ENCODE peak calls at places on chromosomes 4 and X, in seven cellular contexts. U is H1, M is K562, H is HEK293T, I is HepG2, J is HCT116, O is GM12878. T is an unnamed sample.

GRCh38 chrX:88612870-88613329 is 134.1 kb upstream of the CPXCR1 start:
- DNase-seq in U (no peak), M (no peak), H (no peak), I (peak; percentile 1), J (no peak), O (no peak), T (no peak)

GRCh38 chrX:68185161-68185560 is 248.1 kb downstream of the OPHN1 start:
- DNase-seq in U (no peak), M (no peak), H (no peak), I (no peak), J (no peak), O (no peak), T (no peak)

GRCh38 chr4:146486565-146486964 is 35.2 kb downstream of the SLC10A7 start:
- DNase-seq in U (no peak), M (no peak), H (no peak), I (no peak), J (no peak), O (peak; percentile 28), T (no peak)

GRCh38 chr4:75886104-75886503 is 16.1 kb downstream of the PPEF2 start:
- DNase-seq in U (no peak), M (no peak), H (no peak), I (no peak), J (no peak), O (no peak), T (peak; percentile 18)

GRCh38 chr4:161002386-161002785 is 1161.4 kb downstream of the FSTL5 start:
- DNase-seq in U (no peak), M (no peak), H (no peak), I (no peak), J (no peak), O (no peak), T (no peak)

GRCh38 chr4:102789317-102789717 is 28.5 kb upstream of the MANBA start:
- DNase-seq in U (no peak), M (no peak), H (no peak), I (no peak), J (no peak), O (no peak), T (no peak)

GRCh38 chr4:154004450-154004849 is 215.6 kb upstream of the SFRP2 start:
- DNase-seq in U (no peak), M (no peak), H (no peak), I (no peak), J (no peak), O (no peak), T (no peak)

GRCh38 chr4:70992354-70992753 is 1.1 kb upstream of the DCK start:
- DNase-seq in U (no peak), M (peak; percentile 57), H (no peak), I (no peak), J (peak; percentile 23), O (no peak), T (peak; percentile 21)

GRCh38 chrX:1397441-1397840 is 5.5 kb upstream of the SLC25A6 start:
- DNase-seq in U (no peak), M (no peak), H (no peak), I (no peak), J (no peak), O (no peak), T (no peak)

GRCh38 chr4:41539711-41540110 is 1.8 kb downstream of the LIMCH1 start:
- DNase-seq in U (no peak), M (no peak), H (no peak), I (no peak), J (no peak), O (no peak), T (no peak)

GRCh38 chrX:28058906-28059305 is 77.7 kb upstream of the DCAF8L1 start:
- DNase-seq in U (no peak), M (no peak), H (no peak), I (no peak), J (no peak), O (no peak), T (no peak)

GRCh38 chr4:138915725-138916124 is 99.9 kb upstream of the NOCT start:
- DNase-seq in U (no peak), M (no peak), H (no peak), I (no peak), J (no peak), O (no peak), T (no peak)

GRCh38 chr4:42280327-42281095 is 116.8 kb upstream of the SHISA3 start:
- DNase-seq in U (no peak), M (peak; percentile 47), H (peak; percentile 47), I (no peak), J (peak; percentile 35), O (no peak), T (peak; percentile 35)

GRCh38 chrX:97605271-97605670 is 721.6 kb downstream of the RPA4 start:
- DNase-seq in U (no peak), M (no peak), H (no peak), I (no peak), J (no peak), O (no peak), T (no peak)

GRCh38 chr4:82293304-82293703 is 80.5 kb downstream of the HNRNPD start:
- DNase-seq in U (no peak), M (no peak), H (no peak), I (no peak), J (no peak), O (peak; percentile 41), T (no peak)

GRCh38 chr4:52552778-52553177 is 106.3 kb downstream of the USP46 start:
- DNase-seq in U (no peak), M (peak; percentile 12), H (peak; percentile 7), I (no peak), J (no peak), O (no peak), T (no peak)

GRCh38 chr4:10524196-10524833 is 67.1 kb upstream of the ZNF518B start:
- DNase-seq in U (no peak), M (no peak), H (no peak), I (no peak), J (no peak), O (no peak), T (no peak)

GRCh38 chr4:102388636-102389035 is 43.4 kb upstream of the SLC39A8 start:
- DNase-seq in U (no peak), M (no peak), H (no peak), I (no peak), J (no peak), O (no peak), T (no peak)

DNA sequence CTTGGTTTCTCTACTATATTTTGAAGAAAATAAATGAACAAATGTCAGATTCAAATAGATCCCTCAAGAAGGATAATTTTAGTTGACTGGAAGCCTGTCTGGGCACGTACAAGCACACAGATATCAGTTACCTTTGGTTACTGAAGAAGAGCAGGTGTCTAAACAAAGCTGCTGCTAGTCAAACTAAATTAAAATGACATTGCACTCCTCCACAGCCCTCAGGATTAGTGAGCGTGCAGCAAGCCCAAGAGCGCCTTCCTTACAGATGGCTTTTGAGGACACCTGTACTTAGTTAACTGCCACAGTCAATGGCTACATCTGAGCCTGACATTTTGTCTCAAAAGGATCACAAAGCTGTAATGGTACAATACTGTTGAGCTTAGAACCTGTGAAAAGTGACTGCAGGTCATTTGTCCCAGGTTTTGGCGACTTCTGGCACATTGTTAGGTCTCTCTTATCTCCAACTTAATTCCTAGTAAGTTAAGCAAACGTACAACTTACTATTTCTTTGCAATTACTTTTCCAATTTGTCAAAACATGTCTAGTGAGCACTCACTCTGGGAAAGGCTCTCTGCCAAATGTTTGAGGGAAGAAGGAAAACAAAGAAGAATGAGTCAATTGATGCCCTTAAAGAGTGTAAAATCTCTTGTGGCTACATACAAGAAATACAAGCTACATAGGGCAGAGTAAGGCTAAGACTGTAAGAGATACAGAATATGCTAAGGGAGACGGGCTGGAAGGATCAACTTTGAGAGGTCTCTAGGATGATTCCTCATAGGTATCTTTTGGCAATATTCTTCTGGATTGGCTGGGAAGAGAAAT is 25.6 kb upstream of the DAPP1 start:
- DNase-seq in U (no peak), M (no peak), H (no peak), I (no peak), J (no peak), O (no peak), T (no peak)
- TF ChIP-seq SP1 in U (no peak), M (no peak), H (no peak), I (no peak), J (no peak), O (no peak), T (no peak)

GRCh38 chrX:65406532-65406931 is 128.1 kb downstream of the LAS1L start:
- DNase-seq in U (no peak), M (no peak), H (no peak), I (no peak), J (no peak), O (no peak), T (peak; percentile 29)
- TF ChIP-seq SP1 in U (no peak), M (no peak), H (no peak), I (no peak), J (no peak), O (no peak), T (peak; percentile 17)

GRCh38 chr4:170497105-170497504 is 407.3 kb upstream of the AADAT start:
- DNase-seq in U (no peak), M (no peak), H (peak; percentile 16), I (no peak), J (no peak), O (peak; percentile 24), T (no peak)
- TF ChIP-seq SP1 in U (no peak), M (no peak), H (no peak), I (no peak), J (no peak), O (no peak), T (no peak)

GRCh38 chr4:3124070-3124767 is 49.7 kb downstream of the HTT start:
- DNase-seq in U (no peak), M (no peak), H (no peak), I (no peak), J (no peak), O (no peak), T (no peak)
- TF ChIP-seq SP1 in U (no peak), M (no peak), H (no peak), I (no peak), J (no peak), O (no peak), T (no peak)

DNA sequence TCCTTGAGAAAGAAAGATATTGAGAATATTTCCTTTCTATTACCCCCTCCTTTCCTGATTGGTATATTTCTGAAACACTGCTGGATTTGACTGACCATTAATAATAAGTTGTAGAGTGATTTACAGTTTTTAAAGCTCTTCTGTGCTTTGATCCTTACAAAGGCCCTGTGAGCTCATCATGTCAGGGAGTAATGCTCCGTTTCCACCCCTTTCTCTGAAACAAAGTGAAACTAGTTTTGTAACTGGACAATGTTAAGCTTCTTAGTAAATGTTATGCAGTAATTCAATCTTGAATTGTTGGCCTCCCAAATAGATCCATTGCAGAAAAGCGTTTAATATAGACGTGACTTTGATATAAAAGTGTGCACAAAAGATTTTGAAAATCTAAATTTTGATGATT is 190.1 kb upstream of the GNPDA2 start:
- DNase-seq in U (no peak), M (no peak), H (no peak), I (no peak), J (no peak), O (no peak), T (no peak)
- TF ChIP-seq SP1 in U (no peak), M (no peak), H (no peak), I (no peak), J (no peak), O (no peak), T (no peak)

DNA sequence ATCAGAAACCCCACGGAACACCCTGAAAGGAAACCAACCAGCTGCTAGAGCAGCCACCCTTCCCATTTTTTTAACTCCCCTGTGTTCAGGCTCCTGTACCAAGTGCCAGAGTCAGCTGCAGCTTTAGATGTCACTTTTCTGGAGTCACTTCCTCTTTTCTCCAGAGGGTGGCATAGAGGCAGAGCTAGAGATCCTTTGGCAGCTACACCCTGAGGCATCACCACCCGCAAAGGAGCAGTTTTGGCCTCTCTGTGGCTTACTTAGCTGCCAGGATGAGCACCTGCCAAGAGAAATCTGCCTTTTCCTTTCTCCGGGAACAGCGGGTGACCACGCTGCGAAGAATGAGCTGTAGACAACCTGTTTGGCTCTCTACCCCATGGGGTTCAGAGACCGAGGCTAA is 58.0 kb upstream of the CHRDL1 start:
- DNase-seq in U (no peak), M (peak; percentile 6), H (peak; percentile 43), I (no peak), J (no peak), O (no peak), T (peak; percentile 21)
- TF ChIP-seq SP1 in U (no peak), M (no peak), H (no peak), I (no peak), J (no peak), O (no peak), T (no peak)

T was measured in WTC11.